ENCODE peak calls at places on chromosomes 7 and 10, in six cellular contexts. Y, C, F, S, U and Q are unnamed samples.

GRCh38 chr10:28668363-28669226 is 8.7 kb upstream of the BAMBI start:
- DNase-seq in C (peak; percentile 77), F (no peak), Y (peak; percentile 66), S (no peak), U (no peak), Q (peak; percentile 55)

GRCh38 chr10:52668024-52668423 is 104.6 kb downstream of the MBL2 start:
- DNase-seq in Y (peak; percentile 49), U (no peak), C (no peak), F (no peak), S (no peak), Q (no peak)

GRCh38 chr10:99329891-99330674 is 927 bp downstream of the CNNM1 start:
- DNase-seq in C (peak; percentile 51), F (no peak), S (no peak), U (no peak), Y (peak; percentile 17), Q (no peak)

GRCh38 chr10:60189861-60190475 is 199.7 kb downstream of the ANK3 start:
- DNase-seq in Y (peak; percentile 29), U (no peak), F (no peak), C (no peak), S (no peak), Q (no peak)

GRCh38 chr10:31148955-31149354 is 117.3 kb upstream of the ZNF438 start:
- DNase-seq in C (no peak), U (no peak), F (no peak), S (no peak), Y (no peak), Q (no peak)

GRCh38 chr7:94391716-94392390 is 2.8 kb upstream of the COL1A2 start:
- DNase-seq in S (peak; percentile 47), Y (peak; percentile 93), C (peak; percentile 34), U (no peak), F (no peak), Q (no peak)

GRCh38 chr7:148037049-148037448 is 553.5 kb upstream of the C7orf33 start:
- DNase-seq in S (no peak), F (no peak), U (no peak), Y (no peak), C (no peak), Q (no peak)

GRCh38 chr10:61832866-61833481 is 68.5 kb upstream of the ARID5B start:
- DNase-seq in U (no peak), Y (peak; percentile 49), F (no peak), S (no peak), C (no peak), Q (no peak)

GRCh38 chr10:48598936-48599829 is 5.7 kb downstream of the ARHGAP22 start:
- DNase-seq in F (no peak), U (no peak), C (no peak), S (no peak), Y (no peak), Q (no peak)

GRCh38 chr10:43857206-43857952 is 208.7 kb upstream of the ZNF32 start:
- DNase-seq in Y (peak; percentile 97), C (no peak), F (no peak), U (no peak), S (no peak), Q (no peak)

GRCh38 chr10:51672039-51672535 is 27.3 kb downstream of the CSTF2T start:
- DNase-seq in S (no peak), U (no peak), F (no peak), Y (no peak), C (no peak), Q (no peak)

GRCh38 chr7:139583826-139584553 is 60.5 kb downstream of the CLEC2L start:
- DNase-seq in Y (no peak), F (no peak), S (no peak), U (no peak), C (no peak), Q (no peak)

GRCh38 chr7:28258240-28258639 is 77.6 kb upstream of the JAZF1 start:
- DNase-seq in F (no peak), U (no peak), S (no peak), C (no peak), Y (no peak), Q (no peak)

GRCh38 chr7:44189286-44189992 is at the start of gene GCK:
- DNase-seq in U (no peak), S (no peak), Y (no peak), C (no peak), F (no peak), Q (no peak)

GRCh38 chr10:63268139-63268797 is 135.1 kb downstream of the NRBF2 start:
- DNase-seq in Y (peak; percentile 41), S (no peak), C (no peak), U (no peak), F (no peak), Q (no peak)

GRCh38 chr10:77526861-77527617 is 110.6 kb downstream of the KCNMA1 start:
- DNase-seq in U (no peak), S (no peak), F (no peak), Y (no peak), C (no peak), Q (no peak)

GRCh38 chr7:96949766-96950165 is 55.6 kb upstream of the DLX6 start:
- DNase-seq in S (no peak), C (no peak), F (no peak), U (no peak), Y (peak; percentile 60), Q (no peak)

GRCh38 chr7:35754741-35755140 is 46.1 kb upstream of the SEPTIN7 start:
- DNase-seq in U (no peak), F (no peak), C (no peak), Y (no peak), S (no peak), Q (no peak)

GRCh38 chr7:36191292-36191920 is 38.4 kb downstream of the EEPD1 start:
- DNase-seq in C (no peak), U (no peak), Y (peak; percentile 28), F (no peak), S (no peak), Q (no peak)

GRCh38 chr10:63438506-63439498 is 27.0 kb downstream of the JMJD1C start:
- DNase-seq in S (no peak), F (no peak), Y (peak; percentile 56), C (no peak), U (no peak), Q (no peak)

GRCh38 chr10:132746386-132746785 is 39.6 kb downstream of the NKX6-2 start:
- DNase-seq in U (no peak), F (no peak), Y (no peak), C (no peak), S (no peak), Q (no peak)

GRCh38 chr7:132475669-132476116 is 100.6 kb downstream of the PLXNA4 start:
- DNase-seq in F (no peak), Y (peak; percentile 16), C (peak; percentile 43), S (no peak), U (no peak), Q (no peak)

GRCh38 chr10:3827266-3827665 is 42.3 kb upstream of the KLF6 start:
- DNase-seq in C (no peak), U (no peak), Y (no peak), S (no peak), F (no peak), Q (no peak)

GRCh38 chr10:3828404-3829192 is 43.6 kb upstream of the KLF6 start:
- DNase-seq in S (peak; percentile 62), C (no peak), F (no peak), Y (peak; percentile 79), U (no peak), Q (no peak)

GRCh38 chr10:3830946-3831345 is 45.9 kb upstream of the KLF6 start:
- DNase-seq in F (no peak), C (no peak), S (no peak), U (no peak), Y (no peak), Q (no peak)

GRCh38 chr10:3827768-3828403 is 42.9 kb upstream of the KLF6 start:
- DNase-seq in F (no peak), Y (no peak), U (no peak), S (no peak), C (no peak), Q (no peak)

GRCh38 chr10:3829193-3830050 is 44.4 kb upstream of the KLF6 start:
- DNase-seq in Y (no peak), S (no peak), F (peak; percentile 27), C (peak; percentile 50), U (no peak), Q (no peak)
- H3K4me1 ChIP-seq in Y (peaks cover 10% of the 10 kb centered on the region), S (peaks cover 25% of the 10 kb centered on the region), F (peaks cover 5% of the 10 kb centered on the region), C (peaks cover 6% of the 10 kb centered on the region), U (peaks cover 73% of the 10 kb centered on the region), Q (peaks cover 30% of the 10 kb centered on the region)

DNA sequence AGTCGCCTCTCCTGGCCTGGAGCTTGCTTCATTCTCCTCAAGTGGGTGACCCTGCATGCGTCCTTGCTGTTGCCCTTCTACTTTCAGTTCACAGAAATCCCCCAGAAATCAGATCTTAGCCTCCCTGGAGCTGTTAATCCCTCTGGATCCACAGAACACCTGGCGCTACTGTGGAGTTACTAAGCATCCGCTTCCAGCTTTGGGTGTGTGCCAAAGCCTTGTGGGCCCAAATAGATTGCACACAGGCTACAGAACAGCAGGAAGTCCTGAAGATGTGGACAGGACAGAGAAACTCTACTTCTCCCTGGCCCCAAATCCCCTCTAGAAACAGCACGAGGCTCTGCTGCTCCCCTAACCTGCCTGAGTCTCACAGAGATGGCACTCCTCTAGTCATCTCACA is 36.6 kb upstream of the PDLIM1 start:
- DNase-seq in F (no peak), S (peak; percentile 79), C (no peak), Y (peak; percentile 55), U (no peak), Q (peak; percentile 48)
- H3K4me1 ChIP-seq in F (no peaks in the 10 kb centered on the region), S (peaks cover 37% of the 10 kb centered on the region), C (no peaks in the 10 kb centered on the region), Y (peaks cover 4% of the 10 kb centered on the region), U (no peaks in the 10 kb centered on the region), Q (no peaks in the 10 kb centered on the region)

DNA sequence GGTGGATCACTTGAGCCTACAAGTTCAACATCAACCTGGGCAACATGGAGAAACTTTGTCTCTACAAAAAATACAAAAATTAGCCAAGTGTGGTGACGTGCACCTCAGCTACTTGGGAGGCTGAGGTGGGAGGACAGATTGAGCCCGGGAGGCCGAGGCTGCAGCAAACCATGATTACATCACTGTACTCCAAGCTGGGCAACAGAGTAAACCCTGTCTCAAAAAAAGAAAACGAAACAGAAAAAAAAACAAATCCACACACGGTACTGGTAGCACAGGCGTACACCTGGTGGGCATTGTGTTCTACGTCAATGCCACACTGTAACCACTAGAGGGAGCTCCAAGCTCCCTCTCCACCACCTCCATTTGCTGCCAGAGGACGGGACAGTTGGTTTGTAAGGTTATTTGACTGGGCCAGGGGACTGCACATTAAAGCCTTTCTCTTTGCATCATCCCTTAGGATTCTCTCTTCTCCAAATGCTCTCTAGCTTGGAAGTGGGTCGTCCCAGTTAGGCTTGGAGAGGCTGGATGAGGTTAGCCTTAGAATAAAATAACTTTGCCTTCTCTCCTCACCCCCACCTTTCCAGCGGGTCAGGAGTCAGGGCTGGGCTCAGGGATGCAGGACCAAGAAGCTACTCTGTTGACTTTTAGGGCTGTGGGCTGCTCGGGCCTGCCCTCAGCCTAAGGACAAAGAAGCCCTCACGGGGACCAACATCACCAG is 130.8 kb downstream of the SORBS1 start:
- DNase-seq in C (peak; percentile 73), U (peak; percentile 60), Y (peak; percentile 45), F (no peak), S (peak; percentile 59), Q (peak; percentile 51)
- H3K4me1 ChIP-seq in C (no peaks in the 10 kb centered on the region), U (peaks cover 5% of the 10 kb centered on the region), Y (no peaks in the 10 kb centered on the region), F (no peaks in the 10 kb centered on the region), S (peaks cover 70% of the 10 kb centered on the region), Q (no peaks in the 10 kb centered on the region)

DNA sequence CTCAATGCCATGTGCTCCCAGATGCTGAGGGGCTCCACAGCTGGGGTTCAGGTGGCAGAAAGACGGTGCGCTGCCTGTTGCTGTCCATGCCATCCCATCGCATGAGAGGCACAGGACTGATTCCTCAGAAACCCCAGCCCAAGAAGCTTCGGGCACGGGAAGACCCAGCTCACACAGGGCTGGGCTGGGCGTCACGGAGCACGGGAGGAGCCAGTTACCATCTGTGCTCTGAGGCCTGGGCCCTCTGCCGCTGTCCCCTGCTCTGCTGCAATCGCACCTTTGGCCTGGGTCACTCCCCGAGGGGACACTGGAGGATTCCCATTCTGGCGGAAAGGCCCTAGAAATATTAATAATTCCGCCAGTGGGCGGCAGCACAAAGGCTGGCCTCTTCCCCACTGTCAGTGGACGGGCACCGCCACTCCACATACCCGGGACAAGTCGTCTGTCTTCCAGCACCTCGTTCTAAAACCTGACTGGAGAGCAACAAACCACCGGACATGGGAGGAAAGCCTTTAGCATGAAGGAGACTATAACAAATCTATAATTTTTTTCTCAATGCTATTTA is 92.1 kb downstream of the PIP4K2A start:
- DNase-seq in S (no peak), Y (no peak), F (no peak), U (no peak), C (no peak), Q (no peak)
- H3K4me1 ChIP-seq in S (peaks cover 43% of the 10 kb centered on the region), Y (peaks cover 42% of the 10 kb centered on the region), F (peaks cover 11% of the 10 kb centered on the region), U (peaks cover 77% of the 10 kb centered on the region), C (peaks cover 7% of the 10 kb centered on the region), Q (peaks cover 18% of the 10 kb centered on the region)